ENCODE peak calls at places on chromosomes 16 and 17, in seven cellular contexts. Q is H1, J is endothelial cell of umbilical vein, V is neuronal stem cell, I is neural progenitor cell, R is mesendoderm, E is kidney. P is an unnamed sample.

GRCh38 chr16:89586853-89587252 is 11.3 kb downstream of the CPNE7 start:
- DNase-seq in E (no peak), V (no peak), I (no peak), J (no peak), Q (no peak), R (no peak), P (no peak)

GRCh38 chr17:48047113-48047740 is 932 bp upstream of the NFE2L1 start:
- DNase-seq in J (no peak), Q (no peak), E (no peak), R (no peak), V (no peak), I (peak; percentile 49), P (no peak)

GRCh38 chr16:49552273-49552928 is 178.8 kb downstream of the C16orf78 start:
- DNase-seq in V (no peak), Q (no peak), R (no peak), I (no peak), E (no peak), J (no peak), P (no peak)

GRCh38 chr17:7438050-7438614 is 1.2 kb upstream of the FGF11 start:
- DNase-seq in E (peak; percentile 90), I (peak; percentile 88), V (peak; percentile 58), R (peak; percentile 59), Q (peak; percentile 93), J (peak; percentile 18), P (no peak)

GRCh38 chr16:11632455-11632921 is 35.8 kb upstream of the SNN start:
- DNase-seq in V (peak; percentile 51), R (peak; percentile 58), I (peak; percentile 61), J (peak; percentile 71), Q (no peak), E (peak; percentile 96), P (no peak)

GRCh38 chr17:45131616-45132301 is 556 bp downstream of the PLCD3 start:
- DNase-seq in V (peak; percentile 76), I (peak; percentile 82), J (peak; percentile 49), E (peak; percentile 88), Q (peak; percentile 93), R (peak; percentile 68), P (no peak)

GRCh38 chr17:83083368-83084201 is 4.2 kb downstream of the METRNL start:
- DNase-seq in Q (no peak), E (no peak), J (peak; percentile 51), I (no peak), V (no peak), R (peak; percentile 93), P (no peak)

GRCh38 chr16:1923299-1924034 is 5.3 kb upstream of the HS3ST6 start:
- DNase-seq in V (no peak), R (peak; percentile 87), E (no peak), I (peak; percentile 85), J (peak; percentile 32), Q (peak; percentile 86), P (peak; percentile 34)

GRCh38 chr17:9004961-9005285 is 16.4 kb upstream of the NTN1 start:
- DNase-seq in J (no peak), Q (no peak), E (no peak), V (no peak), R (no peak), I (no peak), P (no peak)

GRCh38 chr17:28041844-28042656 is 427 bp upstream of the NLK start:
- DNase-seq in Q (peak; percentile 53), I (no peak), J (no peak), R (peak; percentile 36), V (no peak), E (no peak), P (no peak)

GRCh38 chr16:79316004-79316458 is 284.5 kb downstream of the MAF start:
- DNase-seq in J (no peak), I (no peak), E (no peak), R (no peak), Q (no peak), V (no peak), P (no peak)

GRCh38 chr16:84138824-84139627 is 6.0 kb downstream of the HSDL1 start:
- DNase-seq in V (no peak), J (no peak), R (peak; percentile 72), Q (no peak), I (peak; percentile 37), E (no peak), P (no peak)

GRCh38 chr17:48129981-48130380 is 22.4 kb downstream of the SNX11 start:
- DNase-seq in V (no peak), E (no peak), R (peak; percentile 11), Q (no peak), J (no peak), I (peak; percentile 37), P (no peak)

GRCh38 chr16:25501530-25502255 is 190.1 kb upstream of the HS3ST4 start:
- DNase-seq in I (peak; percentile 10), E (no peak), V (no peak), R (peak; percentile 19), Q (no peak), J (no peak), P (no peak)

GRCh38 chr17:66884931-66885330 is 50.0 kb downstream of the CACNG5 start:
- DNase-seq in V (no peak), I (no peak), Q (no peak), E (no peak), R (no peak), J (no peak), P (no peak)

GRCh38 chr17:42252528-42253172 is 23.5 kb downstream of the STAT5B start:
- DNase-seq in V (no peak), R (no peak), E (no peak), Q (no peak), J (peak; percentile 93), I (no peak), P (no peak)

GRCh38 chr17:17491546-17491988 is 4.6 kb downstream of the RASD1 start:
- DNase-seq in R (no peak), J (no peak), Q (no peak), I (no peak), V (no peak), E (no peak), P (no peak)
- H3K9ac ChIP-seq in R (no peak overlapping the region), J (no peak overlapping the region), Q (no peak overlapping the region), I (no peak overlapping the region), V (no peak overlapping the region), E (no peak overlapping the region), P (no peak overlapping the region)

DNA sequence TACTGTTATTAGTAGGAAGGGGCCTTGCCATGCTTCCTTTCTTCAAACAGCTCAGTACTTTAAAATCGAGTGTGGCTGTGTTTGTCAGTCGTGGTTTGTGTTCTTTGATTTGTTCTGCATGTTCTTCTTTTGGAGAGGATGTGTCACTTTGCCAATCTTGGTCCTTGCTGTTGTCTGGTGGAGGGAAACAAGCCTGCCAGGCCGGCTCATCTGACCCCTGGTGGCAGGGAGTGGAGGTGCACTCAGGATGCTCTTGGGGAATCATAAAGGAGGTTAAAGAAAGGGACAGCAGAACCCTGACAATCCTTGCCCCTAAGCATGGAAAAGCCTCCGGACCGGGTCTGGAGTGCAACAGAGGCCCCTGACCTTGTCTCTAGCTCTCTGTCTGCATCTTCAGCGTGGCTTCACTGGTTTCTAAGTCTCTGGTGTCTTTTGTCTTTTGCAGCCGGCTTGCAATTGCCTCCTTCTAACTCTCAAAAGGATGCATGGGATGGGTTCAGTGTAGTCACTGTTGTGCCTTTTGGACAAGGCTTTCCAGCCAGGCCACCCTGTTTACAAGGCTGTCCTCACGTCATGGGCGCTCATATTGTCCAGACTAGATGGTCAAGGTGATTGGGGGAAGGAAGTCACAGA is 135.8 kb downstream of the WWOX start:
- DNase-seq in E (peak; percentile 79), R (peak; percentile 79), V (peak; percentile 58), I (peak; percentile 80), J (peak; percentile 78), Q (peak; percentile 91), P (no peak)
- H3K4me3 ChIP-seq in E (no peak overlapping the region), R (no peak overlapping the region), V (no peak overlapping the region), I (no peak overlapping the region), J (no peak overlapping the region), Q (no peak overlapping the region), P (no peak overlapping the region)

GRCh38 chr17:50397919-50398285 is 579 bp upstream of the LRRC59 start:
- DNase-seq in J (no peak), Q (no peak), V (no peak), I (no peak), R (peak; percentile 37), E (no peak), P (no peak)
- H3K9ac ChIP-seq in J (no peak overlapping the region), Q (no peak overlapping the region), V (no peak overlapping the region), I (no peak overlapping the region), R (peak overlapping the region; percentile 79), E (peak overlapping the region; percentile 93), P (no peak overlapping the region)

DNA sequence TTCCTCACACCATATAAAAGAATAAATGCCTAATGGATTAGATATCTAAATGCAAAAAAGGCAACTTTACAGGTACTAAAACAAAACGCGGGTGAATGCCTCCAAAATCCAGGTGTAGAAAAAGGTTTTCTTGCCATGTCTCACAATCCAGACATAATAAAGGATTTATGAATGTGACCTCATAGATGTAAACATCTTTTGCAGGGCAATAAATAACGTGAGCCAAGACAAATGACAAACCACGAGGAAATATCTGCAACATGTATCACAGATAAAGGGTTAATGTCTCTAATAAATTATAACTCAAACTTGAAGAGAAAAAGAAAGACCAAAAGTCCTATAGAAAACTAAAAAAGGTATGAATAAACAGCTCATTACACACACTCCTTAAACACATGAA is 180.7 kb downstream of the PARN start:
- DNase-seq in R (no peak), V (no peak), J (no peak), E (no peak), Q (no peak), I (no peak), P (no peak)
- H3K4me3 ChIP-seq in R (no peak overlapping the region), V (no peak overlapping the region), J (no peak overlapping the region), E (no peak overlapping the region), Q (no peak overlapping the region), I (no peak overlapping the region), P (no peak overlapping the region)

GRCh38 chr17:50834786-50835562 is 412 bp upstream of the WFIKKN2 start:
- DNase-seq in V (no peak), J (no peak), I (peak; percentile 25), E (peak; percentile 75), R (no peak), Q (no peak), P (no peak)
- H3K9ac ChIP-seq in V (peak overlapping the region; percentile 53), J (no peak overlapping the region), I (no peak overlapping the region), E (peak overlapping the region; percentile 4), R (no peak overlapping the region), Q (no peak overlapping the region), P (no peak overlapping the region)

GRCh38 chr16:30457256-30457655 is 11.6 kb upstream of the SEPHS2 start:
- DNase-seq in Q (no peak), E (no peak), I (no peak), V (no peak), R (no peak), J (no peak), P (no peak)

GRCh38 chr16:30456302-30456701 is 10.6 kb upstream of the SEPHS2 start:
- DNase-seq in R (no peak), I (no peak), J (no peak), E (no peak), V (no peak), Q (no peak), P (no peak)

GRCh38 chr16:30458561-30459394 is 13.1 kb upstream of the SEPHS2 start:
- DNase-seq in Q (no peak), I (no peak), E (peak; percentile 76), J (no peak), R (no peak), V (no peak), P (no peak)

GRCh38 chr16:30457743-30458560 is 12.3 kb upstream of the SEPHS2 start:
- DNase-seq in R (no peak), J (no peak), Q (no peak), E (no peak), I (no peak), V (no peak), P (no peak)

DNA sequence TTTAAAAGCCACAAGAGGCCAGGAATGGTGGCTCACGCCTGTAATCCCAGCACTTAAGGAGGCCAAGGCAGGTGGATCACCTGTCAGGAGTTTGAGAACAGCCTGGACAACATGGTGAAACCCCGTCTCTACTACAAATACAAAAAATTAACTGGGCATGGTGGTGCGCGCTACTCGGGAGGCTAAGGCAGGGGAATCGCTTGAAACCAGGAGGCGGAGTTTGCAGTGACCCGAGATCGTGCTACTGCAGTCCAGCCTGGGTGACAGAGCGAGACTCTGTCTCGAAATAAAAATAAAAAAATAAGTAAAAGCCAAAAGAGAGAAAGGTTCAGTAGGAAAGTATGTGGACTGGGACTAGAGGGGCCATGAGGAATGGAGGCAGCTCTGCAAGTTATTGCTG is 13.1 kb upstream of the ITGAL start:
- DNase-seq in J (no peak), E (no peak), R (no peak), V (no peak), I (no peak), Q (no peak), P (no peak)
- H3K4me3 ChIP-seq in J (no peak overlapping the region), E (no peak overlapping the region), R (no peak overlapping the region), V (no peak overlapping the region), I (no peak overlapping the region), Q (no peak overlapping the region), P (no peak overlapping the region)